ENCODE peak calls at places on chromosomes 5 and 9, in five cellular contexts. L, X, F, A and R are unnamed samples.

GRCh38 chr5:125274938-125275759 is 528.7 kb upstream of the ZNF608 start:
- DNase-seq in X (no peak), A (peak; percentile 29), F (no peak), L (no peak), R (no peak)

GRCh38 chr9:98159790-98160189 is 32.6 kb downstream of the CORO2A start:
- DNase-seq in F (no peak), A (no peak), X (no peak), L (no peak), R (no peak)

GRCh38 chr5:168611163-168611562 is 32.0 kb upstream of the PANK3 start:
- DNase-seq in F (no peak), X (no peak), A (no peak), L (no peak), R (no peak)

GRCh38 chr9:27151693-27152397 is 42.8 kb downstream of the TEK start:
- DNase-seq in F (no peak), L (no peak), A (no peak), X (no peak), R (no peak)

GRCh38 chr5:80503641-80504040 is 15.7 kb downstream of the FAM151B start:
- DNase-seq in L (no peak), X (no peak), F (no peak), A (no peak), R (no peak)

GRCh38 chr9:12640021-12640587 is 53.1 kb upstream of the TYRP1 start:
- DNase-seq in L (no peak), F (peak; percentile 28), A (peak; percentile 84), X (no peak), R (no peak)

GRCh38 chr5:148374693-148375360 is 8.9 kb upstream of the FBXO38 start:
- DNase-seq in F (peak; percentile 55), A (peak; percentile 12), L (no peak), X (no peak), R (peak; percentile 8)

GRCh38 chr9:131620764-131621520 is 75.6 kb downstream of the PRRT1B start:
- DNase-seq in A (no peak), F (no peak), X (no peak), L (no peak), R (no peak)

GRCh38 chr9:72038890-72039410 is 21.5 kb downstream of the C9orf57 start:
- DNase-seq in X (peak; percentile 67), L (peak; percentile 52), A (peak; percentile 60), F (no peak), R (peak; percentile 71)

GRCh38 chr5:89638871-89639270 is 755.9 kb upstream of the MEF2C start:
- DNase-seq in L (no peak), X (no peak), F (no peak), A (no peak), R (no peak)

GRCh38 chr9:115262952-115263351 is 145.0 kb upstream of the TNC start:
- DNase-seq in F (no peak), L (no peak), A (peak; percentile 79), X (no peak), R (no peak)

GRCh38 chr5:97534166-97534565 is 351.1 kb upstream of the RIOK2 start:
- DNase-seq in F (peak; percentile 74), L (no peak), A (peak; percentile 12), X (no peak), R (no peak)

GRCh38 chr5:141846031-141846430 is 32.2 kb downstream of the PCDH1 start:
- DNase-seq in L (no peak), A (peak; percentile 46), F (no peak), X (no peak), R (no peak)

GRCh38 chr5:174840435-174840834 is 116.1 kb downstream of the MSX2 start:
- DNase-seq in X (no peak), A (no peak), L (no peak), F (no peak), R (no peak)

GRCh38 chr9:76835571-76836283 is 70.2 kb downstream of the PRUNE2 start:
- DNase-seq in L (no peak), A (peak; percentile 21), F (peak; percentile 15), X (no peak), R (no peak)

GRCh38 chr9:32431940-32432555 is 47.6 kb downstream of the ACO1 start:
- DNase-seq in L (peak; percentile 1), F (no peak), X (peak; percentile 24), A (peak; percentile 5), R (peak; percentile 31)

GRCh38 chr5:96254980-96255681 is 177.9 kb downstream of the PCSK1 start:
- DNase-seq in F (peak; percentile 81), X (no peak), L (no peak), A (no peak), R (no peak)

GRCh38 chr5:120396186-120396585 is 67.9 kb upstream of the PRR16 start:
- DNase-seq in A (no peak), F (peak; percentile 27), X (no peak), L (no peak), R (no peak)